ENCODE peak calls at places on chromosome 10, in seven cellular contexts. One of them, this sample, is unnamed.

GRCh38 chr10:11058965-11059364 is 41.3 kb downstream of the CELF2 start:
- DNase-seq in esophagus squamous epithelium: no peak
- DNase-seq in neuronal stem cell: no peak
- DNase-seq in mesendoderm: peak; percentile 18
- DNase-seq in GM06990: no peak
- DNase-seq in hepatocyte: peak; percentile 50
- DNase-seq in right lobe of liver: no peak
- DNase-seq in this sample: no peak

GRCh38 chr10:62384447-62385081 is 10.4 kb downstream of the ZNF365 start:
- DNase-seq in esophagus squamous epithelium: no peak
- DNase-seq in GM06990: no peak
- DNase-seq in right lobe of liver: no peak
- DNase-seq in mesendoderm: no peak
- DNase-seq in neuronal stem cell: no peak
- DNase-seq in hepatocyte: no peak
- DNase-seq in this sample: no peak

GRCh38 chr10:10490187-10490980 is 527.3 kb upstream of the CELF2 start:
- DNase-seq in right lobe of liver: no peak
- DNase-seq in neuronal stem cell: no peak
- DNase-seq in mesendoderm: no peak
- DNase-seq in hepatocyte: no peak
- DNase-seq in esophagus squamous epithelium: no peak
- DNase-seq in GM06990: no peak
- DNase-seq in this sample: no peak

GRCh38 chr10:126646101-126646500 is 24.4 kb downstream of the C10orf90 start:
- DNase-seq in right lobe of liver: no peak
- DNase-seq in GM06990: no peak
- DNase-seq in hepatocyte: no peak
- DNase-seq in esophagus squamous epithelium: no peak
- DNase-seq in neuronal stem cell: no peak
- DNase-seq in mesendoderm: no peak
- DNase-seq in this sample: no peak

GRCh38 chr10:3887885-3888476 is 103.0 kb upstream of the KLF6 start:
- DNase-seq in hepatocyte: peak; percentile 77
- DNase-seq in neuronal stem cell: peak; percentile 41
- DNase-seq in right lobe of liver: peak; percentile 43
- DNase-seq in mesendoderm: peak; percentile 98
- DNase-seq in GM06990: no peak
- DNase-seq in esophagus squamous epithelium: no peak
- DNase-seq in this sample: no peak

GRCh38 chr10:60662917-60663614 is 115.2 kb upstream of the CDK1 start:
- DNase-seq in right lobe of liver: no peak
- DNase-seq in neuronal stem cell: no peak
- DNase-seq in GM06990: no peak
- DNase-seq in mesendoderm: peak; percentile 65
- DNase-seq in hepatocyte: no peak
- DNase-seq in esophagus squamous epithelium: no peak
- DNase-seq in this sample: no peak

GRCh38 chr10:11891776-11892486 is 68.8 kb downstream of the PROSER2 start:
- DNase-seq in neuronal stem cell: no peak
- DNase-seq in mesendoderm: no peak
- DNase-seq in GM06990: no peak
- DNase-seq in hepatocyte: no peak
- DNase-seq in right lobe of liver: no peak
- DNase-seq in esophagus squamous epithelium: no peak
- DNase-seq in this sample: peak; percentile 29

GRCh38 chr10:31368724-31369123 is 49.7 kb downstream of the ZEB1 start:
- DNase-seq in mesendoderm: no peak
- DNase-seq in right lobe of liver: no peak
- DNase-seq in hepatocyte: no peak
- DNase-seq in esophagus squamous epithelium: no peak
- DNase-seq in GM06990: no peak
- DNase-seq in neuronal stem cell: no peak
- DNase-seq in this sample: no peak

GRCh38 chr10:86497621-86498020 is 24.0 kb downstream of the WAPL start:
- DNase-seq in neuronal stem cell: no peak
- DNase-seq in hepatocyte: no peak
- DNase-seq in GM06990: no peak
- DNase-seq in right lobe of liver: no peak
- DNase-seq in mesendoderm: no peak
- DNase-seq in esophagus squamous epithelium: no peak
- DNase-seq in this sample: no peak

GRCh38 chr10:88735661-88736060 is 24.2 kb upstream of the LIPN start:
- DNase-seq in mesendoderm: no peak
- DNase-seq in right lobe of liver: no peak
- DNase-seq in esophagus squamous epithelium: no peak
- DNase-seq in GM06990: no peak
- DNase-seq in neuronal stem cell: no peak
- DNase-seq in hepatocyte: no peak
- DNase-seq in this sample: no peak

GRCh38 chr10:122249991-122250750 is 20.9 kb upstream of the BTBD16 start:
- DNase-seq in right lobe of liver: no peak
- DNase-seq in hepatocyte: no peak
- DNase-seq in GM06990: no peak
- DNase-seq in mesendoderm: no peak
- DNase-seq in neuronal stem cell: no peak
- DNase-seq in esophagus squamous epithelium: no peak
- DNase-seq in this sample: peak; percentile 62

GRCh38 chr10:17464545-17464944 is 10.2 kb upstream of the ST8SIA6 start:
- DNase-seq in neuronal stem cell: no peak
- DNase-seq in GM06990: no peak
- DNase-seq in mesendoderm: no peak
- DNase-seq in right lobe of liver: no peak
- DNase-seq in esophagus squamous epithelium: no peak
- DNase-seq in hepatocyte: no peak
- DNase-seq in this sample: no peak

DNA sequence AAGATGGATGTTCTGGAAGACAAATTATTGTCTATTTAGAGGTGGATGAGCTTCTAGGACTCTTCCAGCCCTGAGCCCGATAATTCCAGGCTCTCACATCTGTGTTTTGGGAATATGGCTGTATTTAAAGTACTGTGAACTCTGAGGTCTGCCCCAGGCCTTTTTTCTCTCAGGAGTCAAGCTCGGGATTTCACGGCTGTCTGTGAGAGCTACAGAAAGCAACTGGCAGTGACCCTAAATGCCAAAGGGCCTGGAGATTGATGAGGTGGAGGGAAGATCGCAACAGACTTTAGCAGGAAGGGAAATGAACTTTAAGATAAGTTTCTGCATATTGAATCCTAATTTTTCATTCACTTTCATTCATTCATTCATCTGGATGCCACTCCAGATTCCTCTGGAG is 51.0 kb upstream of the COL13A1 start:
- DNase-seq in mesendoderm: no peak
- DNase-seq in hepatocyte: no peak
- DNase-seq in neuronal stem cell: no peak
- DNase-seq in GM06990: no peak
- DNase-seq in esophagus squamous epithelium: no peak
- DNase-seq in right lobe of liver: no peak
- DNase-seq in this sample: no peak
- H3K27me3 ChIP-seq in mesendoderm: no peaks in the 10 kb centered on the region
- H3K27me3 ChIP-seq in hepatocyte: no peaks in the 10 kb centered on the region
- H3K27me3 ChIP-seq in neuronal stem cell: no peaks in the 10 kb centered on the region
- H3K27me3 ChIP-seq in GM06990: no peaks in the 10 kb centered on the region
- H3K27me3 ChIP-seq in esophagus squamous epithelium: no peaks in the 10 kb centered on the region
- H3K27me3 ChIP-seq in right lobe of liver: no peaks in the 10 kb centered on the region
- H3K27me3 ChIP-seq in this sample: no peaks in the 10 kb centered on the region

GRCh38 chr10:119520283-119520682 is 22.2 kb downstream of the RGS10 start:
- DNase-seq in hepatocyte: no peak
- DNase-seq in right lobe of liver: no peak
- DNase-seq in esophagus squamous epithelium: no peak
- DNase-seq in neuronal stem cell: no peak
- DNase-seq in GM06990: no peak
- DNase-seq in mesendoderm: no peak
- DNase-seq in this sample: peak; percentile 42

GRCh38 chr10:119523916-119524719 is 18.4 kb downstream of the RGS10 start:
- DNase-seq in GM06990: no peak
- DNase-seq in hepatocyte: no peak
- DNase-seq in esophagus squamous epithelium: no peak
- DNase-seq in neuronal stem cell: no peak
- DNase-seq in right lobe of liver: no peak
- DNase-seq in mesendoderm: no peak
- DNase-seq in this sample: no peak

GRCh38 chr10:119522747-119523426 is 19.6 kb downstream of the RGS10 start:
- DNase-seq in hepatocyte: no peak
- DNase-seq in right lobe of liver: no peak
- DNase-seq in neuronal stem cell: no peak
- DNase-seq in esophagus squamous epithelium: no peak
- DNase-seq in mesendoderm: peak; percentile 87
- DNase-seq in GM06990: no peak
- DNase-seq in this sample: peak; percentile 35

GRCh38 chr10:119518936-119519335 is 23.6 kb downstream of the RGS10 start:
- DNase-seq in right lobe of liver: no peak
- DNase-seq in neuronal stem cell: no peak
- DNase-seq in GM06990: no peak
- DNase-seq in hepatocyte: no peak
- DNase-seq in esophagus squamous epithelium: no peak
- DNase-seq in mesendoderm: no peak
- DNase-seq in this sample: peak; percentile 68

DNA sequence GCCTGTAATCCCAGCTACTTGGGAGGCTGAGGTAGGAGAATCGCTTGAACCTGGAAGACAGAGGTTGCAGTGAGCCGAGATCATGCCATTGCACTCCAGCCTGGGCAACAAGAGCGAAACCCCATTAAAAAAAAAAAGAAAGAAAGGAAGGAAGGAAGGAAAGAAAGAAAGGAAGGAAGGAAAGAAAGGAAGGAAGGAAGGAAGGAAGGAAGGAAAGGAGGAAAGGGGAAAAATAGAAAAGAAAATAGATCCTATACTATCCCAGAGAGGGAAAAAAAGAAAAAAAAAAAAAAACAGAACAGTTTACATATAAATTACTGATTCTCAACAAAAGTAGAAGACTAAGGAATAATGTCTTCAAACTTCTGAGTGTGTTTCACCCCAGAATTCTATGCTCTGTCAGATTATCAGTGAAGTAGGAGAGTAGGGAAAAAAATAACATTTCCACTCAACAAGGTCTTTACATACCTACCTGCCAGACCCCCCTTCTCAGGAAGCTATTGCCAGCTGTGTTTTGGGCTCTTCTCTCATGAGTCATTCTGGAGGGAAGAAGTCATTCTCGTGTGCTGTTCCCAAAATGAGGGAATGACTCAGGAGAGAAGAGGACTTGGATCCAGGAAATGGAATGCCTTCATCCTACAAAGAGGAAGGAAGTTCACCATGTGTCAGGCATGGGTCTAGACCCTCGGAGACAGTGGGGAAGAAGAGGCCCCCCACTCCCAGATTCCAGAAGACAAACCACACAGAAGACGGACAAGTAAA is 20.9 kb downstream of the RGS10 start:
- DNase-seq in hepatocyte: no peak
- DNase-seq in neuronal stem cell: no peak
- DNase-seq in GM06990: no peak
- DNase-seq in right lobe of liver: no peak
- DNase-seq in esophagus squamous epithelium: no peak
- DNase-seq in mesendoderm: peak; percentile 96
- DNase-seq in this sample: no peak
- H3K4me3 ChIP-seq in hepatocyte: no peak overlapping the region
- H3K4me3 ChIP-seq in neuronal stem cell: no peak overlapping the region
- H3K4me3 ChIP-seq in GM06990: no peak overlapping the region
- H3K4me3 ChIP-seq in right lobe of liver: no peak overlapping the region
- H3K4me3 ChIP-seq in esophagus squamous epithelium: no peak overlapping the region
- H3K4me3 ChIP-seq in mesendoderm: no peak overlapping the region
- H3K4me3 ChIP-seq in this sample: no peak overlapping the region

DNA sequence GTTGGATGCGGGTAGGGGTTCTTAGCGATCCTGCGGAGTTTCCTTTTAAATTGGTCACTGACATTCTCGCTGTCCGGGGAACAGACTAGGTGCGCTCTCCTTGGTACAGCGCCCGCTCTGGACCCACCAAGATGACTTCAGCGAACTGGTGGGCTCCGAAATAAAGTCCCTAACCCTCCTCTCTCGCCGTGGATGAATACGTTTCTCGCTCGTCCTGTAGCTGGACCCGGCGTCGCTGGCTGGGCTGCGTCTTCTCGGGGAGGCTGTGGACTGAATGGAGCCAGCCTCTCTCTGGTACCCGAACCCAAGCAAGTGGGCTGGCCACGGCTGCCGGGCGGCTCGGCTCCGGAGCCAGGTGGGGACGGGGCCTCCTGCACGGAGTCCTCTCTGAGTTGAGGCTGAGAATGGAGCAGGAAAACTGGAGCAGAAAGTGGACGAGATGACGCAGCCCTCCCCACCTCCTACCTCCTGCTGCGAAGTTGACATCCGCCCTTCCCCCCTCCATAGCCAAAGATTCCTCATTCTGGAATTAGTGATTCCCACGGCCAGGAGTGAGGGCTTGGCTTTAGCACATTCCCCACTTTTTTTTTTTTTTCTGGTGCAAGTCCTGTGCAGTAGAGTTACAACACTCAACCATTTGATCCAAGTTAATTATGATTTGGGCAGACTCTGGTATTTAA is 1.5 kb downstream of the UNC5B start:
- DNase-seq in right lobe of liver: no peak
- DNase-seq in hepatocyte: peak; percentile 56
- DNase-seq in neuronal stem cell: no peak
- DNase-seq in GM06990: no peak
- DNase-seq in mesendoderm: peak; percentile 77
- DNase-seq in esophagus squamous epithelium: no peak
- DNase-seq in this sample: peak; percentile 68
- H3K27me3 ChIP-seq in right lobe of liver: peaks cover 8% of the 10 kb centered on the region
- H3K27me3 ChIP-seq in hepatocyte: peaks cover 12% of the 10 kb centered on the region
- H3K27me3 ChIP-seq in neuronal stem cell: no peaks in the 10 kb centered on the region
- H3K27me3 ChIP-seq in GM06990: peaks cover 8% of the 10 kb centered on the region
- H3K27me3 ChIP-seq in mesendoderm: peaks cover 2% of the 10 kb centered on the region
- H3K27me3 ChIP-seq in esophagus squamous epithelium: peaks cover 2% of the 10 kb centered on the region
- H3K27me3 ChIP-seq in this sample: peaks cover 42% of the 10 kb centered on the region

GRCh38 chr10:49191349-49191748 is 3.2 kb upstream of the TMEM273 start:
- DNase-seq in mesendoderm: no peak
- DNase-seq in GM06990: no peak
- DNase-seq in neuronal stem cell: no peak
- DNase-seq in right lobe of liver: no peak
- DNase-seq in hepatocyte: no peak
- DNase-seq in esophagus squamous epithelium: no peak
- DNase-seq in this sample: no peak

GRCh38 chr10:49187950-49188761 is at the start of gene TMEM273:
- DNase-seq in esophagus squamous epithelium: peak; percentile 32
- DNase-seq in neuronal stem cell: no peak
- DNase-seq in mesendoderm: no peak
- DNase-seq in right lobe of liver: peak; percentile 73
- DNase-seq in hepatocyte: no peak
- DNase-seq in GM06990: no peak
- DNase-seq in this sample: peak; percentile 94

GRCh38 chr10:49186613-49187012 is 1.6 kb downstream of the TMEM273 start:
- DNase-seq in right lobe of liver: no peak
- DNase-seq in neuronal stem cell: no peak
- DNase-seq in GM06990: no peak
- DNase-seq in esophagus squamous epithelium: no peak
- DNase-seq in hepatocyte: no peak
- DNase-seq in mesendoderm: no peak
- DNase-seq in this sample: no peak

GRCh38 chr10:49187044-49187484 is 1.1 kb downstream of the TMEM273 start:
- DNase-seq in neuronal stem cell: no peak
- DNase-seq in hepatocyte: no peak
- DNase-seq in esophagus squamous epithelium: no peak
- DNase-seq in GM06990: no peak
- DNase-seq in mesendoderm: no peak
- DNase-seq in right lobe of liver: no peak
- DNase-seq in this sample: peak; percentile 76

DNA sequence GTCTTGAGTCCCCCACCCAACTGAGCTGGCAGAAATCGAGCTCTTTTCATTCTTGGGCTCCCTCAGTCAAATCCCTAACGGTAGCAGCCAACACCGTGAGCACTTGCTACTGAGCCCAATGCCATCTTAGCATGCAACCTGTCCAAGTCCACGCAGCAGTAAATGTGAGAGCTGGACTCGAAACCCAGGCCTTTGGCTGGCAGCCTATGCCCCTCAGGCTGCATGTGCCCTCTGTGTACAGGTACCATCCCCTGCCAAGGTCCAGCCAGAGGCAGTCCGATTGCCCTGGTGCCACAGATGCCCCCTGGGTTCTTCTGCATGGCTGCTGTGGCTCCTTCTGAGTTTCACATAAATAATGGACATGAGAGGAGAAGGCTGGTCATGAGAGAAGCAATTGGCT is 1.2 kb upstream of the TMEM273 start:
- DNase-seq in neuronal stem cell: no peak
- DNase-seq in mesendoderm: no peak
- DNase-seq in GM06990: no peak
- DNase-seq in esophagus squamous epithelium: no peak
- DNase-seq in right lobe of liver: no peak
- DNase-seq in hepatocyte: no peak
- DNase-seq in this sample: peak; percentile 74
- H3K4me3 ChIP-seq in neuronal stem cell: no peak overlapping the region
- H3K4me3 ChIP-seq in mesendoderm: no peak overlapping the region
- H3K4me3 ChIP-seq in GM06990: no peak overlapping the region
- H3K4me3 ChIP-seq in esophagus squamous epithelium: no peak overlapping the region
- H3K4me3 ChIP-seq in right lobe of liver: no peak overlapping the region
- H3K4me3 ChIP-seq in hepatocyte: no peak overlapping the region
- H3K4me3 ChIP-seq in this sample: no peak overlapping the region

This sample was measured in spleen.